ENCODE peak calls at places on chromosomes 4 and X, in nine cellular contexts. One of them, this sample, is unnamed.

GRCh38 chrX:17052210-17052609 is 105.8 kb downstream of the REPS2 start:
- DNase-seq in NCI-H1694 treated with DMSO at 0.1 percent for 48 hours: no peak
- DNase-seq in lower lobe of right lung: no peak
- DNase-seq in NCI-H2029 treated with DMSO at 0.1 percent for 48 hours: no peak
- DNase-seq in globus pallidus: no peak
- DNase-seq in posterior vena cava: no peak
- DNase-seq in fibroblast of villous mesenchyme: no peak
- DNase-seq in effector memory CD8-positive, alpha-beta T cell: no peak
- DNase-seq in 8988T: no peak
- DNase-seq in this sample: no peak

GRCh38 chr4:95572304-95572991 is 23.7 kb upstream of the UNC5C start:
- DNase-seq in effector memory CD8-positive, alpha-beta T cell: no peak
- DNase-seq in NCI-H2029 treated with DMSO at 0.1 percent for 48 hours: peak
- DNase-seq in NCI-H1694 treated with DMSO at 0.1 percent for 48 hours: no peak
- DNase-seq in 8988T: no peak
- DNase-seq in globus pallidus: no peak
- DNase-seq in lower lobe of right lung: peak
- DNase-seq in fibroblast of villous mesenchyme: peak
- DNase-seq in posterior vena cava: peak
- DNase-seq in this sample: peak

GRCh38 chrX:118802857-118803256 is 20.8 kb upstream of the ZCCHC12 start:
- DNase-seq in globus pallidus: peak
- DNase-seq in lower lobe of right lung: no peak
- DNase-seq in effector memory CD8-positive, alpha-beta T cell: no peak
- DNase-seq in NCI-H1694 treated with DMSO at 0.1 percent for 48 hours: no peak
- DNase-seq in posterior vena cava: no peak
- DNase-seq in 8988T: no peak
- DNase-seq in fibroblast of villous mesenchyme: peak
- DNase-seq in NCI-H2029 treated with DMSO at 0.1 percent for 48 hours: no peak
- DNase-seq in this sample: no peak

GRCh38 chr4:129264008-129264657 is 168.2 kb downstream of the C4orf33 start:
- DNase-seq in 8988T: no peak
- DNase-seq in globus pallidus: no peak
- DNase-seq in effector memory CD8-positive, alpha-beta T cell: no peak
- DNase-seq in posterior vena cava: no peak
- DNase-seq in NCI-H1694 treated with DMSO at 0.1 percent for 48 hours: no peak
- DNase-seq in fibroblast of villous mesenchyme: no peak
- DNase-seq in lower lobe of right lung: no peak
- DNase-seq in NCI-H2029 treated with DMSO at 0.1 percent for 48 hours: no peak
- DNase-seq in this sample: no peak

GRCh38 chr4:38902221-38902620 is 34.6 kb downstream of the FAM114A1 start:
- DNase-seq in NCI-H1694 treated with DMSO at 0.1 percent for 48 hours: no peak
- DNase-seq in effector memory CD8-positive, alpha-beta T cell: no peak
- DNase-seq in fibroblast of villous mesenchyme: peak
- DNase-seq in posterior vena cava: no peak
- DNase-seq in 8988T: no peak
- DNase-seq in lower lobe of right lung: no peak
- DNase-seq in globus pallidus: no peak
- DNase-seq in NCI-H2029 treated with DMSO at 0.1 percent for 48 hours: no peak
- DNase-seq in this sample: no peak

GRCh38 chr4:37892641-37893040 is 1.8 kb downstream of the TBC1D1 start:
- DNase-seq in posterior vena cava: no peak
- DNase-seq in lower lobe of right lung: peak
- DNase-seq in fibroblast of villous mesenchyme: no peak
- DNase-seq in effector memory CD8-positive, alpha-beta T cell: peak
- DNase-seq in NCI-H2029 treated with DMSO at 0.1 percent for 48 hours: no peak
- DNase-seq in 8988T: no peak
- DNase-seq in globus pallidus: no peak
- DNase-seq in NCI-H1694 treated with DMSO at 0.1 percent for 48 hours: no peak
- DNase-seq in this sample: no peak

GRCh38 chrX:51760657-51761056 is 17.4 kb downstream of the GSPT2 start:
- DNase-seq in posterior vena cava: no peak
- DNase-seq in 8988T: no peak
- DNase-seq in globus pallidus: no peak
- DNase-seq in lower lobe of right lung: no peak
- DNase-seq in NCI-H2029 treated with DMSO at 0.1 percent for 48 hours: no peak
- DNase-seq in fibroblast of villous mesenchyme: no peak
- DNase-seq in NCI-H1694 treated with DMSO at 0.1 percent for 48 hours: no peak
- DNase-seq in effector memory CD8-positive, alpha-beta T cell: no peak
- DNase-seq in this sample: no peak

GRCh38 chrX:114581528-114582263 is 2.2 kb upstream of the HTR2C start:
- DNase-seq in effector memory CD8-positive, alpha-beta T cell: no peak
- DNase-seq in globus pallidus: no peak
- DNase-seq in NCI-H2029 treated with DMSO at 0.1 percent for 48 hours: no peak
- DNase-seq in NCI-H1694 treated with DMSO at 0.1 percent for 48 hours: no peak
- DNase-seq in lower lobe of right lung: no peak
- DNase-seq in 8988T: no peak
- DNase-seq in fibroblast of villous mesenchyme: no peak
- DNase-seq in posterior vena cava: no peak
- DNase-seq in this sample: no peak

GRCh38 chrX:119539872-119540271 is 25.3 kb downstream of the STEEP1 start:
- DNase-seq in 8988T: no peak
- DNase-seq in NCI-H1694 treated with DMSO at 0.1 percent for 48 hours: no peak
- DNase-seq in globus pallidus: no peak
- DNase-seq in NCI-H2029 treated with DMSO at 0.1 percent for 48 hours: no peak
- DNase-seq in posterior vena cava: no peak
- DNase-seq in fibroblast of villous mesenchyme: no peak
- DNase-seq in lower lobe of right lung: no peak
- DNase-seq in effector memory CD8-positive, alpha-beta T cell: no peak
- DNase-seq in this sample: no peak

GRCh38 chr4:1910643-1911042 is 39.5 kb downstream of the NSD2 start:
- DNase-seq in effector memory CD8-positive, alpha-beta T cell: no peak
- DNase-seq in fibroblast of villous mesenchyme: peak
- DNase-seq in posterior vena cava: peak
- DNase-seq in globus pallidus: peak
- DNase-seq in NCI-H2029 treated with DMSO at 0.1 percent for 48 hours: no peak
- DNase-seq in lower lobe of right lung: no peak
- DNase-seq in 8988T: no peak
- DNase-seq in NCI-H1694 treated with DMSO at 0.1 percent for 48 hours: peak
- DNase-seq in this sample: no peak

GRCh38 chr4:10204401-10205058 is 87.9 kb upstream of the WDR1 start:
- DNase-seq in NCI-H1694 treated with DMSO at 0.1 percent for 48 hours: no peak
- DNase-seq in posterior vena cava: no peak
- DNase-seq in 8988T: no peak
- DNase-seq in lower lobe of right lung: no peak
- DNase-seq in effector memory CD8-positive, alpha-beta T cell: no peak
- DNase-seq in NCI-H2029 treated with DMSO at 0.1 percent for 48 hours: no peak
- DNase-seq in fibroblast of villous mesenchyme: no peak
- DNase-seq in globus pallidus: no peak
- DNase-seq in this sample: no peak

GRCh38 chr4:74206088-74206826 is 48.3 kb downstream of the MTHFD2L start:
- DNase-seq in 8988T: no peak
- DNase-seq in NCI-H2029 treated with DMSO at 0.1 percent for 48 hours: no peak
- DNase-seq in effector memory CD8-positive, alpha-beta T cell: no peak
- DNase-seq in posterior vena cava: no peak
- DNase-seq in fibroblast of villous mesenchyme: peak
- DNase-seq in NCI-H1694 treated with DMSO at 0.1 percent for 48 hours: no peak
- DNase-seq in lower lobe of right lung: no peak
- DNase-seq in globus pallidus: no peak
- DNase-seq in this sample: no peak

GRCh38 chr4:77092832-77093800 is 17.3 kb upstream of the CCNI start:
- DNase-seq in NCI-H1694 treated with DMSO at 0.1 percent for 48 hours: no peak
- DNase-seq in posterior vena cava: no peak
- DNase-seq in lower lobe of right lung: no peak
- DNase-seq in fibroblast of villous mesenchyme: peak
- DNase-seq in effector memory CD8-positive, alpha-beta T cell: no peak
- DNase-seq in globus pallidus: no peak
- DNase-seq in NCI-H2029 treated with DMSO at 0.1 percent for 48 hours: no peak
- DNase-seq in 8988T: no peak
- DNase-seq in this sample: no peak

GRCh38 chrX:153646620-153647373 is at the start of gene DUSP9:
- DNase-seq in 8988T: peak
- DNase-seq in NCI-H2029 treated with DMSO at 0.1 percent for 48 hours: no peak
- DNase-seq in globus pallidus: no peak
- DNase-seq in effector memory CD8-positive, alpha-beta T cell: no peak
- DNase-seq in NCI-H1694 treated with DMSO at 0.1 percent for 48 hours: no peak
- DNase-seq in fibroblast of villous mesenchyme: peak
- DNase-seq in lower lobe of right lung: peak
- DNase-seq in posterior vena cava: peak
- DNase-seq in this sample: peak

GRCh38 chrX:54076903-54077302 is 32.6 kb upstream of the PHF8 start:
- DNase-seq in globus pallidus: no peak
- DNase-seq in lower lobe of right lung: no peak
- DNase-seq in NCI-H1694 treated with DMSO at 0.1 percent for 48 hours: no peak
- DNase-seq in 8988T: no peak
- DNase-seq in effector memory CD8-positive, alpha-beta T cell: no peak
- DNase-seq in NCI-H2029 treated with DMSO at 0.1 percent for 48 hours: no peak
- DNase-seq in fibroblast of villous mesenchyme: peak
- DNase-seq in posterior vena cava: no peak
- DNase-seq in this sample: no peak

GRCh38 chr4:188778880-188779279 is 639.6 kb downstream of the TRIML1 start:
- DNase-seq in fibroblast of villous mesenchyme: peak
- DNase-seq in posterior vena cava: no peak
- DNase-seq in lower lobe of right lung: no peak
- DNase-seq in 8988T: no peak
- DNase-seq in NCI-H1694 treated with DMSO at 0.1 percent for 48 hours: no peak
- DNase-seq in globus pallidus: no peak
- DNase-seq in NCI-H2029 treated with DMSO at 0.1 percent for 48 hours: no peak
- DNase-seq in effector memory CD8-positive, alpha-beta T cell: no peak
- DNase-seq in this sample: no peak

GRCh38 chrX:87338510-87338909 is 179.1 kb upstream of the KLHL4 start:
- DNase-seq in NCI-H2029 treated with DMSO at 0.1 percent for 48 hours: no peak
- DNase-seq in effector memory CD8-positive, alpha-beta T cell: no peak
- DNase-seq in globus pallidus: peak
- DNase-seq in fibroblast of villous mesenchyme: peak
- DNase-seq in NCI-H1694 treated with DMSO at 0.1 percent for 48 hours: no peak
- DNase-seq in posterior vena cava: no peak
- DNase-seq in 8988T: no peak
- DNase-seq in lower lobe of right lung: no peak
- DNase-seq in this sample: no peak

GRCh38 chr4:23877758-23878229 is 12.1 kb downstream of the PPARGC1A start:
- DNase-seq in lower lobe of right lung: no peak
- DNase-seq in NCI-H1694 treated with DMSO at 0.1 percent for 48 hours: no peak
- DNase-seq in 8988T: no peak
- DNase-seq in posterior vena cava: no peak
- DNase-seq in NCI-H2029 treated with DMSO at 0.1 percent for 48 hours: peak
- DNase-seq in globus pallidus: no peak
- DNase-seq in effector memory CD8-positive, alpha-beta T cell: no peak
- DNase-seq in fibroblast of villous mesenchyme: peak
- DNase-seq in this sample: no peak

GRCh38 chr4:7427326-7428260 is 7.1 kb downstream of the PSAPL1 start:
- DNase-seq in posterior vena cava: peak
- DNase-seq in fibroblast of villous mesenchyme: no peak
- DNase-seq in lower lobe of right lung: no peak
- DNase-seq in NCI-H2029 treated with DMSO at 0.1 percent for 48 hours: no peak
- DNase-seq in 8988T: peak
- DNase-seq in effector memory CD8-positive, alpha-beta T cell: no peak
- DNase-seq in NCI-H1694 treated with DMSO at 0.1 percent for 48 hours: no peak
- DNase-seq in globus pallidus: no peak
- DNase-seq in this sample: peak

GRCh38 chr4:4306920-4307319 is 16.9 kb downstream of the ZBTB49 start:
- DNase-seq in NCI-H1694 treated with DMSO at 0.1 percent for 48 hours: no peak
- DNase-seq in posterior vena cava: no peak
- DNase-seq in effector memory CD8-positive, alpha-beta T cell: no peak
- DNase-seq in lower lobe of right lung: no peak
- DNase-seq in NCI-H2029 treated with DMSO at 0.1 percent for 48 hours: no peak
- DNase-seq in fibroblast of villous mesenchyme: no peak
- DNase-seq in 8988T: no peak
- DNase-seq in globus pallidus: no peak
- DNase-seq in this sample: no peak

GRCh38 chr4:21882050-21882839 is 66.3 kb downstream of the KCNIP4 start:
- DNase-seq in lower lobe of right lung: no peak
- DNase-seq in globus pallidus: no peak
- DNase-seq in NCI-H2029 treated with DMSO at 0.1 percent for 48 hours: no peak
- DNase-seq in fibroblast of villous mesenchyme: no peak
- DNase-seq in NCI-H1694 treated with DMSO at 0.1 percent for 48 hours: no peak
- DNase-seq in effector memory CD8-positive, alpha-beta T cell: no peak
- DNase-seq in 8988T: no peak
- DNase-seq in posterior vena cava: no peak
- DNase-seq in this sample: no peak

GRCh38 chr4:86653237-86653865 is 59.2 kb downstream of the PTPN13 start:
- DNase-seq in lower lobe of right lung: no peak
- DNase-seq in fibroblast of villous mesenchyme: no peak
- DNase-seq in 8988T: no peak
- DNase-seq in NCI-H2029 treated with DMSO at 0.1 percent for 48 hours: no peak
- DNase-seq in NCI-H1694 treated with DMSO at 0.1 percent for 48 hours: no peak
- DNase-seq in posterior vena cava: no peak
- DNase-seq in effector memory CD8-positive, alpha-beta T cell: no peak
- DNase-seq in globus pallidus: no peak
- DNase-seq in this sample: no peak

GRCh38 chr4:170014359-170015008 is 11.7 kb downstream of the MFAP3L start:
- DNase-seq in posterior vena cava: no peak
- DNase-seq in NCI-H2029 treated with DMSO at 0.1 percent for 48 hours: no peak
- DNase-seq in effector memory CD8-positive, alpha-beta T cell: no peak
- DNase-seq in globus pallidus: no peak
- DNase-seq in 8988T: no peak
- DNase-seq in NCI-H1694 treated with DMSO at 0.1 percent for 48 hours: no peak
- DNase-seq in lower lobe of right lung: no peak
- DNase-seq in fibroblast of villous mesenchyme: peak
- DNase-seq in this sample: no peak

GRCh38 chr4:88522702-88523324 is 763 bp downstream of the PYURF start:
- DNase-seq in globus pallidus: peak
- DNase-seq in NCI-H2029 treated with DMSO at 0.1 percent for 48 hours: no peak
- DNase-seq in lower lobe of right lung: peak
- DNase-seq in fibroblast of villous mesenchyme: peak
- DNase-seq in NCI-H1694 treated with DMSO at 0.1 percent for 48 hours: no peak
- DNase-seq in posterior vena cava: peak
- DNase-seq in effector memory CD8-positive, alpha-beta T cell: no peak
- DNase-seq in 8988T: no peak
- DNase-seq in this sample: no peak

GRCh38 chrX:67614414-67614813 is 70.6 kb downstream of the AR start:
- DNase-seq in 8988T: no peak
- DNase-seq in globus pallidus: no peak
- DNase-seq in fibroblast of villous mesenchyme: peak
- DNase-seq in effector memory CD8-positive, alpha-beta T cell: no peak
- DNase-seq in lower lobe of right lung: no peak
- DNase-seq in posterior vena cava: no peak
- DNase-seq in NCI-H2029 treated with DMSO at 0.1 percent for 48 hours: no peak
- DNase-seq in NCI-H1694 treated with DMSO at 0.1 percent for 48 hours: no peak
- DNase-seq in this sample: no peak

GRCh38 chr4:110514889-110515479 is 39.0 kb downstream of the ENPEP start:
- DNase-seq in effector memory CD8-positive, alpha-beta T cell: no peak
- DNase-seq in posterior vena cava: no peak
- DNase-seq in lower lobe of right lung: no peak
- DNase-seq in NCI-H1694 treated with DMSO at 0.1 percent for 48 hours: peak
- DNase-seq in NCI-H2029 treated with DMSO at 0.1 percent for 48 hours: peak
- DNase-seq in fibroblast of villous mesenchyme: peak
- DNase-seq in globus pallidus: peak
- DNase-seq in 8988T: no peak
- DNase-seq in this sample: no peak

GRCh38 chr4:183356173-183356825 is 34.1 kb upstream of the CLDN24 start:
- DNase-seq in NCI-H1694 treated with DMSO at 0.1 percent for 48 hours: no peak
- DNase-seq in NCI-H2029 treated with DMSO at 0.1 percent for 48 hours: no peak
- DNase-seq in posterior vena cava: peak
- DNase-seq in lower lobe of right lung: no peak
- DNase-seq in fibroblast of villous mesenchyme: no peak
- DNase-seq in 8988T: no peak
- DNase-seq in effector memory CD8-positive, alpha-beta T cell: no peak
- DNase-seq in globus pallidus: no peak
- DNase-seq in this sample: no peak

GRCh38 chr4:141192564-141192963 is 28.1 kb upstream of the ZNF330 start:
- DNase-seq in posterior vena cava: no peak
- DNase-seq in globus pallidus: no peak
- DNase-seq in lower lobe of right lung: no peak
- DNase-seq in effector memory CD8-positive, alpha-beta T cell: no peak
- DNase-seq in 8988T: no peak
- DNase-seq in NCI-H1694 treated with DMSO at 0.1 percent for 48 hours: no peak
- DNase-seq in NCI-H2029 treated with DMSO at 0.1 percent for 48 hours: no peak
- DNase-seq in fibroblast of villous mesenchyme: no peak
- DNase-seq in this sample: no peak

GRCh38 chr4:133347409-133347808 is 198.3 kb downstream of the PCDH10 start:
- DNase-seq in globus pallidus: no peak
- DNase-seq in 8988T: no peak
- DNase-seq in NCI-H1694 treated with DMSO at 0.1 percent for 48 hours: no peak
- DNase-seq in NCI-H2029 treated with DMSO at 0.1 percent for 48 hours: no peak
- DNase-seq in effector memory CD8-positive, alpha-beta T cell: no peak
- DNase-seq in posterior vena cava: no peak
- DNase-seq in fibroblast of villous mesenchyme: no peak
- DNase-seq in lower lobe of right lung: no peak
- DNase-seq in this sample: no peak

GRCh38 chrX:29911673-29912072 is 303.7 kb upstream of the MAGEB2 start:
- DNase-seq in fibroblast of villous mesenchyme: no peak
- DNase-seq in effector memory CD8-positive, alpha-beta T cell: no peak
- DNase-seq in posterior vena cava: no peak
- DNase-seq in 8988T: no peak
- DNase-seq in lower lobe of right lung: no peak
- DNase-seq in NCI-H1694 treated with DMSO at 0.1 percent for 48 hours: no peak
- DNase-seq in NCI-H2029 treated with DMSO at 0.1 percent for 48 hours: no peak
- DNase-seq in globus pallidus: no peak
- DNase-seq in this sample: no peak

GRCh38 chr4:96305030-96305429 is 465.1 kb downstream of the PDHA2 start:
- DNase-seq in globus pallidus: no peak
- DNase-seq in effector memory CD8-positive, alpha-beta T cell: no peak
- DNase-seq in fibroblast of villous mesenchyme: no peak
- DNase-seq in NCI-H2029 treated with DMSO at 0.1 percent for 48 hours: peak
- DNase-seq in 8988T: no peak
- DNase-seq in posterior vena cava: no peak
- DNase-seq in lower lobe of right lung: no peak
- DNase-seq in NCI-H1694 treated with DMSO at 0.1 percent for 48 hours: no peak
- DNase-seq in this sample: no peak